ENCODE peak calls at places on chromosomes 1 and 21, in four cellular contexts. H is colonic mucosa, J is A673, N is tibial artery. G is an unnamed sample.

GRCh38 chr21:44767834-44768831 is 33.5 kb downstream of the UBE2G2 start:
- DNase-seq in H (no peak), J (no peak), N (no peak), G (no peak)

GRCh38 chr1:9388628-9389184 is 96.0 kb downstream of the SPSB1 start:
- DNase-seq in H (no peak), J (no peak), N (no peak), G (peak; percentile 72)

GRCh38 chr1:219917851-219918466 is 10.4 kb downstream of the SLC30A10 start:
- DNase-seq in H (no peak), J (no peak), N (no peak), G (no peak)

GRCh38 chr1:21490774-21491482 is 18.3 kb upstream of the ALPL start:
- DNase-seq in H (peak; percentile 35), J (peak; percentile 69), N (no peak), G (peak; percentile 39)

GRCh38 chr21:28773036-28773435 is 219.6 kb downstream of the LTN1 start:
- DNase-seq in H (no peak), J (no peak), N (no peak), G (no peak)

GRCh38 chr1:153760440-153760839 is 14.8 kb upstream of the SLC27A3 start:
- DNase-seq in H (no peak), J (no peak), N (no peak), G (no peak)

GRCh38 chr1:177780096-177780700 is 189.7 kb downstream of the SEC16B start:
- DNase-seq in H (no peak), J (peak; percentile 96), N (no peak), G (peak; percentile 60)

GRCh38 chr1:192430644-192431043 is 113.9 kb downstream of the RGS21 start:
- DNase-seq in H (no peak), J (no peak), N (no peak), G (no peak)

GRCh38 chr1:39163469-39163868 is 41.0 kb upstream of the MACF1 start:
- DNase-seq in H (no peak), J (no peak), N (no peak), G (no peak)

GRCh38 chr1:24914226-24915069 is 15.6 kb downstream of the RUNX3 start:
- DNase-seq in H (no peak), J (no peak), N (no peak), G (peak; percentile 20)

GRCh38 chr21:35294231-35294898 is 245.3 kb upstream of the RUNX1 start:
- DNase-seq in H (peak; percentile 79), J (no peak), N (no peak), G (no peak)

GRCh38 chr1:53982034-53982761 is 35.8 kb downstream of the LDLRAD1 start:
- DNase-seq in H (peak; percentile 32), J (peak; percentile 15), N (no peak), G (peak; percentile 66)

GRCh38 chr1:183234660-183235476 is 48.8 kb downstream of the LAMC2 start:
- DNase-seq in H (peak; percentile 38), J (peak; percentile 95), N (peak; percentile 90), G (peak; percentile 97)

GRCh38 chr21:34813266-34813886 is 144.6 kb downstream of the CLIC6 start:
- DNase-seq in H (no peak), J (no peak), N (no peak), G (peak; percentile 81)

GRCh38 chr1:18597159-18598042 is 33.2 kb upstream of the PAX7 start:
- DNase-seq in H (peak; percentile 46), J (peak; percentile 70), N (peak; percentile 38), G (peak; percentile 42)

GRCh38 chr1:175287849-175288248 is 95.3 kb upstream of the KIAA0040 start:
- DNase-seq in H (no peak), J (no peak), N (no peak), G (no peak)
- H3K4me3 ChIP-seq in H (no peak overlapping the region), J (no peak overlapping the region), N (no peak overlapping the region), G (no peak overlapping the region)

GRCh38 chr21:36992671-36993070 is 13.8 kb upstream of the RIPPLY3 start:
- DNase-seq in H (no peak), J (no peak), N (no peak), G (no peak)

GRCh38 chr21:36989699-36990507 is 16.6 kb upstream of the RIPPLY3 start:
- DNase-seq in H (peak; percentile 91), J (peak; percentile 95), N (peak; percentile 91), G (peak; percentile 92)

GRCh38 chr21:36990508-36991205 is 15.8 kb upstream of the RIPPLY3 start:
- DNase-seq in H (no peak), J (no peak), N (no peak), G (no peak)

GRCh38 chr21:36999131-36999898 is 7.2 kb upstream of the RIPPLY3 start:
- DNase-seq in H (no peak), J (no peak), N (no peak), G (no peak)

GRCh38 chr21:36994501-36995189 is 11.9 kb upstream of the RIPPLY3 start:
- DNase-seq in H (no peak), J (no peak), N (no peak), G (no peak)
- TF ChIP-seq CTCF in H (no peak), J (peak; percentile 23), N (no peak), G (no peak)

GRCh38 chr1:30672661-30673060 is 50.7 kb downstream of the MATN1 start:
- DNase-seq in H (no peak), J (no peak), N (no peak), G (no peak)

GRCh38 chr1:30675761-30676160 is 47.6 kb downstream of the MATN1 start:
- DNase-seq in H (no peak), J (no peak), N (no peak), G (peak; percentile 87)

GRCh38 chr1:30673395-30673794 is 50.0 kb downstream of the MATN1 start:
- DNase-seq in H (no peak), J (no peak), N (no peak), G (no peak)

GRCh38 chr1:30677471-30677870 is 45.9 kb downstream of the MATN1 start:
- DNase-seq in H (peak; percentile 66), J (no peak), N (no peak), G (no peak)

GRCh38 chr1:30675289-30675688 is 48.1 kb downstream of the MATN1 start:
- DNase-seq in H (no peak), J (no peak), N (no peak), G (no peak)
- H3K4me3 ChIP-seq in H (no peak overlapping the region), J (no peak overlapping the region), N (no peak overlapping the region), G (no peak overlapping the region)

GRCh38 chr1:33119532-33120217 is 38.7 kb downstream of the AZIN2 start:
- DNase-seq in H (no peak), J (no peak), N (no peak), G (no peak)
- TF ChIP-seq CTCF in H (no peak), J (no peak), N (no peak), G (peak; percentile 17)

GRCh38 chr1:75794382-75794781 is 2.3 kb upstream of the MSH4 start:
- DNase-seq in H (no peak), J (no peak), N (no peak), G (no peak)

GRCh38 chr1:75786901-75787455 is 922 bp downstream of the RABGGTB start:
- DNase-seq in H (no peak), J (no peak), N (no peak), G (peak; percentile 16)

GRCh38 chr1:75792091-75792490 is 4.6 kb upstream of the MSH4 start:
- DNase-seq in H (no peak), J (no peak), N (no peak), G (no peak)

GRCh38 chr1:75787524-75787923 is 1.5 kb downstream of the RABGGTB start:
- DNase-seq in H (no peak), J (no peak), N (no peak), G (no peak)

DNA sequence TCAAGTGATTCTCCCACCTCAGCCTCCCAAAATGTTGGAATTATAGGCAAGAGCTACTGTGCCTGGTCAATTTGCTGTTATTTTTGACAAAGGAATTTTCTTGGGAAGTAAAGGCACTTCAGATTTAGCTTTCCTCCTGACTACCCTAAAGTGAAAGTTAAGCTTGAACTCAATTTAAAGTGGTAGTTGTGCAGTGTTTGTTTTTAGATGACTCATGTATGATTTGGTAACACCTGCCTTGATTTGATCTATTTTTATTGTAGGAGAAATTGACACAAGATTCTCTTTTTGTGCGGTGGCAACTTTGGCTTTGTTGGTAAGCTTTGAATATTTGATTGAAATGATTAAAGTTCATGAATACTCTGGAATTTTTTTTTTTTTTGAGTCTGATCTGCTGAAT is 5.0 kb downstream of the RABGGTB start:
- DNase-seq in H (no peak), J (no peak), N (no peak), G (peak; percentile 51)
- H3K4me3 ChIP-seq in H (no peak overlapping the region), J (peak overlapping the region; percentile 67), N (no peak overlapping the region), G (peak overlapping the region; percentile 1)

GRCh38 chr1:95352767-95353166 is 118.8 kb downstream of the RWDD3 start:
- DNase-seq in H (no peak), J (no peak), N (no peak), G (no peak)

DNA sequence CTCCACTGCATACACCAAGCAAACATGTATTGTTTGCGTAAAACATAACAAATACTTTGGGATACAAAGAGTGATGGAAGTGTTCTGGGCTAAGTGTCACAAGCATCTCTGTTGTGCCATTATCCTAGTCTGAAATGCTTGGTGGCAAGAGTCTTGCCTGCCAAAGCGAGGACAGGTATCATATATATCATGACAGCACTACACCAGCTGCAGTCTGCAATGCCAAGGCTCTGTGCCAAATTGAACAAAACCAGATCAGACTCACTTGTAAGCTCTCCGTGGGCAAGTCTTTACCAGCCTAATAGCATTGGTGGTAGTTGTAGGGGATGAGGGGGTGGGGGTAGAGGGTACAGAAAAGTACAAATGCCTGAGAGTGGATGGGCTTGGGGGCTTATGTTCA is 119.2 kb downstream of the RWDD3 start:
- DNase-seq in H (no peak), J (no peak), N (no peak), G (no peak)
- TF ChIP-seq CTCF in H (no peak), J (no peak), N (no peak), G (no peak)

GRCh38 chr21:38955495-38955894 is 149.8 kb downstream of the ETS2 start:
- DNase-seq in H (peak; percentile 59), J (no peak), N (no peak), G (peak; percentile 51)
- H3K4me3 ChIP-seq in H (no peak overlapping the region), J (no peak overlapping the region), N (no peak overlapping the region), G (no peak overlapping the region)

GRCh38 chr1:214603819-214604252 is 841 bp downstream of the CENPF start:
- DNase-seq in H (peak; percentile 25), J (peak; percentile 15), N (no peak), G (no peak)

GRCh38 chr1:214604543-214604942 is 1.5 kb downstream of the CENPF start:
- DNase-seq in H (no peak), J (no peak), N (no peak), G (no peak)

DNA sequence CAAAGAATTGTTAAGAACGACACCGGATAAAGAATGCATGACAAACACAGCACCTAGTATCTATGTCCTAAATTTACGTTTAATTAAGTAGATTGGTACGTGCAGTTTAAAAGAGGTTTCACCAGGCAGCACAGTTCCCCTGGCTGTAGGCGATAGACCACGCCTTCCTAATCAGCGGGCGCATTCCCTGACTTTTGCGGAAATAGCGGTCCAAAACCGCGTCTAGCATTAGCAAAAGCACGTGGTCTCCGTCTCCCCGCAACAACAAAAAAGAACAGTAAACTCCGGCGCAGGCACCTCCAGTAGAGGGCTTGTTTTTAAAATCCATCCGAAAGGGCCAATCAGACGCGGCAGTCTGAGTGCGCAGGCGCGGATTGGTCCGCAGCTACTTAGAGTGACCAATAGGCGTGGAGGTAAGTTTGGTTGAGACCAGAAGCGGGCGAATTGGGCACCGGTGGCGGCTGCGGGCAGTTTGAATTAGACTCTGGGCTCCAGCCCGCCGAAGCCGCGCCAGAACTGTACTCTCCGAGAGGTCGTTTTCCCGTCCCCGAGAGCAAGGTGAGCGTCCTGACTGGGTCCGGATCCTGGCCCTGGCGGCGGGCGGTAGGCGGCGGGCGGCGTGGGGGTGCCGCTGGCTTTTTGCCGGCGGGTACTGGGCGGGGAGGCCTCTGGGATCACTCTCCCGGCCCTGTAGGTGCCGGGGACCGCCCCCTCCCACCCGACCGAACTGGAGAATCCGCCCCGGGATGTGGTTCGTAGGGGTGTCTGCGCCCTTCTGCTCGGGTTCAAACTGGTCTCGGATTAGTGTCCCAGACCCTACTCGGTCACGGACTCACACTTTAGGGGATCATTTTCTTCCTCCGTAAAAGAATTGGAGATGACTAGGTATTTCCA is at the start of gene CENPF:
- DNase-seq in H (peak; percentile 96), J (peak; percentile 100), N (peak; percentile 96), G (peak; percentile 99)
- TF ChIP-seq CTCF in H (no peak), J (peak; percentile 32), N (peak; percentile 37), G (peak; percentile 14)

G was measured in fibroblast of villous mesenchyme.